ENCODE peak calls at places on chromosomes 2 and 18, in nine cellular contexts. X, Q, M, W, L, B, H, N and Y are unnamed samples.

GRCh38 chr18:27808678-27809077 is 368.3 kb downstream of the CDH2 start:
- DNase-seq in B (peak; percentile 1), X (no peak), M (no peak), W (no peak), H (no peak), Q (no peak), N (no peak), L (peak; percentile 35), Y (peak; percentile 80)

GRCh38 chr2:120628248-120628647 is 107.4 kb upstream of the GLI2 start:
- DNase-seq in L (no peak), H (no peak), X (peak; percentile 8), Q (no peak), W (no peak), M (no peak), N (no peak), B (no peak), Y (no peak)

GRCh38 chr2:216081012-216081411 is 597 bp downstream of the PECR start:
- DNase-seq in M (no peak), L (no peak), H (no peak), W (no peak), N (no peak), Q (no peak), X (no peak), B (no peak), Y (no peak)

GRCh38 chr2:68471385-68471784 is 4.0 kb downstream of the APLF start:
- DNase-seq in H (no peak), X (no peak), N (no peak), W (no peak), B (no peak), Q (no peak), L (no peak), M (no peak), Y (no peak)

GRCh38 chr2:96374211-96374951 is 38.8 kb downstream of the NCAPH start:
- DNase-seq in N (no peak), B (peak; percentile 59), L (peak; percentile 20), Q (peak; percentile 72), X (no peak), W (no peak), H (peak; percentile 67), M (no peak), Y (peak; percentile 65)

GRCh38 chr18:75227535-75227934 is 16.9 kb downstream of the TSHZ1 start:
- DNase-seq in W (no peak), M (no peak), L (peak; percentile 36), X (no peak), Q (no peak), N (no peak), H (no peak), B (no peak), Y (no peak)

GRCh38 chr2:34012728-34013302 is 413.7 kb upstream of the FAM98A start:
- DNase-seq in H (peak; percentile 44), Q (no peak), B (peak; percentile 45), X (peak; percentile 70), W (peak; percentile 1), L (peak; percentile 40), M (peak; percentile 53), N (no peak), Y (peak; percentile 43)

GRCh38 chr2:167471734-167472133 is 583.5 kb downstream of the XIRP2 start:
- DNase-seq in B (no peak), H (no peak), L (no peak), W (no peak), Q (no peak), M (no peak), N (no peak), X (no peak), Y (no peak)

GRCh38 chr2:159046966-159047365 is 78.5 kb downstream of the TANC1 start:
- DNase-seq in H (no peak), Q (no peak), W (no peak), B (peak; percentile 71), N (no peak), X (no peak), M (no peak), L (peak; percentile 78), Y (peak; percentile 51)

GRCh38 chr2:227748079-227748478 is 2.4 kb downstream of the SCYGR8 start:
- DNase-seq in W (no peak), M (no peak), B (peak; percentile 12), L (no peak), Q (no peak), H (no peak), X (no peak), N (no peak), Y (no peak)

GRCh38 chr2:164840458-164840929 is 1.1 kb downstream of the COBLL1 start:
- DNase-seq in X (peak; percentile 74), N (no peak), W (no peak), B (no peak), L (no peak), M (peak; percentile 79), H (peak; percentile 49), Q (peak; percentile 11), Y (peak; percentile 50)

GRCh38 chr18:75334869-75335268 is 92.6 kb downstream of the SMIM21 start:
- DNase-seq in N (no peak), M (no peak), W (no peak), X (no peak), H (no peak), Q (no peak), L (no peak), B (no peak), Y (no peak)

GRCh38 chr2:239184968-239185903 is 215.6 kb downstream of the HDAC4 start:
- DNase-seq in B (no peak), X (peak; percentile 54), M (no peak), W (no peak), Q (no peak), L (no peak), H (no peak), N (no peak), Y (no peak)

GRCh38 chr2:207161724-207162123 is 4.0 kb downstream of the KLF7 start:
- DNase-seq in B (peak; percentile 87), M (no peak), X (no peak), N (no peak), L (peak; percentile 37), Q (no peak), W (no peak), H (no peak), Y (peak; percentile 74)

GRCh38 chr2:54079331-54079730 is 36.1 kb upstream of the ACYP2 start:
- DNase-seq in W (no peak), M (no peak), N (no peak), X (no peak), Q (no peak), B (no peak), L (no peak), H (no peak), Y (no peak)

GRCh38 chr2:144466637-144467036 is 53.3 kb downstream of the ZEB2 start:
- DNase-seq in W (no peak), N (no peak), B (no peak), X (no peak), M (no peak), H (no peak), Q (no peak), L (no peak), Y (no peak)

GRCh38 chr18:12361770-12362378 is 15.2 kb downstream of the AFG3L2 start:
- DNase-seq in H (peak; percentile 42), B (peak; percentile 29), L (no peak), X (no peak), W (no peak), N (no peak), M (no peak), Q (no peak), Y (peak; percentile 33)

GRCh38 chr18:10454800-10455550 is 540 bp downstream of the APCDD1 start:
- DNase-seq in N (no peak), M (peak; percentile 70), Q (no peak), B (peak; percentile 9), X (no peak), H (peak; percentile 37), W (no peak), L (no peak), Y (no peak)

GRCh38 chr18:10455726-10456453 is 1.5 kb downstream of the APCDD1 start:
- DNase-seq in N (no peak), W (no peak), L (no peak), M (no peak), B (no peak), Q (no peak), X (no peak), H (no peak), Y (no peak)

GRCh38 chr18:10453885-10454772 is at the start of gene APCDD1:
- DNase-seq in W (no peak), H (peak; percentile 86), X (peak; percentile 86), Q (no peak), N (no peak), L (no peak), M (peak; percentile 80), B (no peak), Y (no peak)

GRCh38 chr18:10457798-10458197 is 3.4 kb downstream of the APCDD1 start:
- DNase-seq in L (no peak), H (no peak), N (no peak), X (no peak), Q (no peak), B (no peak), M (no peak), W (no peak), Y (no peak)

GRCh38 chr18:10456718-10457499 is 2.5 kb downstream of the APCDD1 start:
- DNase-seq in L (no peak), Q (no peak), N (no peak), M (no peak), B (no peak), W (no peak), X (no peak), H (no peak), Y (no peak)
- H3K4me3 ChIP-seq in L (no peak overlapping the region), Q (no peak overlapping the region), N (no peak overlapping the region), M (peak overlapping the region; percentile 75), B (no peak overlapping the region), W (no peak overlapping the region), X (peak overlapping the region; percentile 65), H (peak overlapping the region; percentile 74), Y (no peak overlapping the region)

GRCh38 chr2:197198890-197199289 is 111.7 kb downstream of the ANKRD44 start:
- DNase-seq in W (no peak), Q (no peak), L (no peak), H (peak; percentile 28), M (peak; percentile 63), B (no peak), X (no peak), N (peak; percentile 96), Y (no peak)
- H3K4me3 ChIP-seq in W (no peak overlapping the region), Q (peak overlapping the region; percentile 61), L (no peak overlapping the region), H (no peak overlapping the region), M (peak overlapping the region; percentile 33), B (no peak overlapping the region), X (no peak overlapping the region), N (peak overlapping the region; percentile 35), Y (no peak overlapping the region)

GRCh38 chr2:98606431-98606830 is 1.9 kb downstream of the COA5 start:
- DNase-seq in Q (no peak), N (no peak), M (no peak), B (no peak), L (no peak), H (no peak), X (no peak), W (no peak), Y (no peak)
- H3K4me3 ChIP-seq in Q (no peak overlapping the region), N (no peak overlapping the region), M (no peak overlapping the region), B (no peak overlapping the region), L (no peak overlapping the region), H (no peak overlapping the region), X (no peak overlapping the region), W (no peak overlapping the region), Y (no peak overlapping the region)

GRCh38 chr2:8544168-8544785 is 137.6 kb upstream of the ID2 start:
- DNase-seq in H (no peak), L (no peak), B (no peak), X (no peak), N (no peak), M (no peak), Q (no peak), W (no peak), Y (no peak)
- H3K4me3 ChIP-seq in H (no peak overlapping the region), L (no peak overlapping the region), B (no peak overlapping the region), X (no peak overlapping the region), N (no peak overlapping the region), M (no peak overlapping the region), Q (no peak overlapping the region), W (no peak overlapping the region), Y (no peak overlapping the region)